ENCODE peak calls at places on chromosomes 13 and 19, in six cellular contexts. One of them, this sample, is unnamed.

GRCh38 chr19:50461066-50461875 is 15.0 kb upstream of the EMC10 start:
- DNase-seq in foreskin fibroblast: peak; percentile 59
- DNase-seq in lower leg skin: peak; percentile 33
- DNase-seq in CD8-positive, alpha-beta T cell: peak; percentile 33
- DNase-seq in A549: peak; percentile 99
- DNase-seq in endothelial cell: peak; percentile 62
- DNase-seq in this sample: no peak

GRCh38 chr13:42992585-42993122 is 613 bp upstream of the EPSTI1 start:
- DNase-seq in A549: no peak
- DNase-seq in CD8-positive, alpha-beta T cell: no peak
- DNase-seq in endothelial cell: no peak
- DNase-seq in lower leg skin: no peak
- DNase-seq in foreskin fibroblast: no peak
- DNase-seq in this sample: no peak

GRCh38 chr13:101935828-101936227 is 466.0 kb downstream of the FGF14 start:
- DNase-seq in foreskin fibroblast: no peak
- DNase-seq in CD8-positive, alpha-beta T cell: no peak
- DNase-seq in endothelial cell: no peak
- DNase-seq in A549: no peak
- DNase-seq in lower leg skin: no peak
- DNase-seq in this sample: no peak

GRCh38 chr19:17455711-17456123 is 5.0 kb downstream of the NXNL1 start:
- DNase-seq in foreskin fibroblast: no peak
- DNase-seq in lower leg skin: no peak
- DNase-seq in CD8-positive, alpha-beta T cell: no peak
- DNase-seq in endothelial cell: peak; percentile 22
- DNase-seq in A549: no peak
- DNase-seq in this sample: no peak

GRCh38 chr19:6676288-6676687 is 6.3 kb upstream of the TNFSF14 start:
- DNase-seq in CD8-positive, alpha-beta T cell: no peak
- DNase-seq in foreskin fibroblast: no peak
- DNase-seq in endothelial cell: no peak
- DNase-seq in lower leg skin: no peak
- DNase-seq in A549: no peak
- DNase-seq in this sample: no peak

GRCh38 chr13:29593605-29594297 is 1.7 kb downstream of the SLC7A1 start:
- DNase-seq in CD8-positive, alpha-beta T cell: no peak
- DNase-seq in foreskin fibroblast: no peak
- DNase-seq in endothelial cell: no peak
- DNase-seq in lower leg skin: no peak
- DNase-seq in A549: no peak
- DNase-seq in this sample: no peak

GRCh38 chr13:47415048-47415447 is 518.2 kb upstream of the HTR2A start:
- DNase-seq in A549: no peak
- DNase-seq in endothelial cell: no peak
- DNase-seq in lower leg skin: no peak
- DNase-seq in CD8-positive, alpha-beta T cell: no peak
- DNase-seq in foreskin fibroblast: no peak
- DNase-seq in this sample: no peak

GRCh38 chr19:38155453-38155852 is 68.6 kb downstream of the DPF1 start:
- DNase-seq in lower leg skin: no peak
- DNase-seq in foreskin fibroblast: no peak
- DNase-seq in A549: no peak
- DNase-seq in endothelial cell: no peak
- DNase-seq in CD8-positive, alpha-beta T cell: no peak
- DNase-seq in this sample: no peak

GRCh38 chr19:57632987-57633831 is at the start of gene ZNF211:
- DNase-seq in A549: peak; percentile 94
- DNase-seq in foreskin fibroblast: peak; percentile 90
- DNase-seq in endothelial cell: peak; percentile 88
- DNase-seq in CD8-positive, alpha-beta T cell: peak; percentile 77
- DNase-seq in lower leg skin: peak; percentile 89
- DNase-seq in this sample: peak; percentile 91

GRCh38 chr19:41521860-41522555 is 54.0 kb upstream of the CEACAM21 start:
- DNase-seq in endothelial cell: peak; percentile 28
- DNase-seq in A549: no peak
- DNase-seq in lower leg skin: no peak
- DNase-seq in CD8-positive, alpha-beta T cell: peak; percentile 24
- DNase-seq in foreskin fibroblast: no peak
- DNase-seq in this sample: no peak

GRCh38 chr13:43786766-43787517 is at the start of gene ENOX1:
- DNase-seq in A549: peak; percentile 13
- DNase-seq in lower leg skin: no peak
- DNase-seq in endothelial cell: peak; percentile 61
- DNase-seq in CD8-positive, alpha-beta T cell: no peak
- DNase-seq in foreskin fibroblast: peak; percentile 72
- DNase-seq in this sample: peak; percentile 46

GRCh38 chr13:110340812-110341444 is 33.8 kb downstream of the COL4A2 start:
- DNase-seq in endothelial cell: peak; percentile 57
- DNase-seq in foreskin fibroblast: peak; percentile 53
- DNase-seq in CD8-positive, alpha-beta T cell: peak; percentile 25
- DNase-seq in A549: no peak
- DNase-seq in lower leg skin: peak; percentile 54
- DNase-seq in this sample: no peak

GRCh38 chr13:35630551-35631275 is 154.2 kb upstream of the MAB21L1 start:
- DNase-seq in A549: peak; percentile 15
- DNase-seq in CD8-positive, alpha-beta T cell: no peak
- DNase-seq in endothelial cell: peak; percentile 10
- DNase-seq in foreskin fibroblast: peak; percentile 50
- DNase-seq in lower leg skin: no peak
- DNase-seq in this sample: no peak

GRCh38 chr13:53191091-53191490 is 162.5 kb downstream of the OLFM4 start:
- DNase-seq in CD8-positive, alpha-beta T cell: no peak
- DNase-seq in A549: no peak
- DNase-seq in lower leg skin: no peak
- DNase-seq in endothelial cell: no peak
- DNase-seq in foreskin fibroblast: no peak
- DNase-seq in this sample: no peak

GRCh38 chr13:29849731-29850212 is 645 bp downstream of the UBL3 start:
- DNase-seq in endothelial cell: peak; percentile 56
- DNase-seq in A549: peak; percentile 32
- DNase-seq in lower leg skin: peak; percentile 67
- DNase-seq in CD8-positive, alpha-beta T cell: no peak
- DNase-seq in foreskin fibroblast: peak; percentile 51
- DNase-seq in this sample: peak; percentile 55

GRCh38 chr13:94323746-94324408 is 155.6 kb downstream of the DCT start:
- DNase-seq in endothelial cell: no peak
- DNase-seq in A549: no peak
- DNase-seq in CD8-positive, alpha-beta T cell: peak; percentile 13
- DNase-seq in lower leg skin: no peak
- DNase-seq in foreskin fibroblast: no peak
- DNase-seq in this sample: no peak

GRCh38 chr19:2394054-2394668 is 33.2 kb downstream of the TIMM13 start:
- DNase-seq in A549: no peak
- DNase-seq in endothelial cell: no peak
- DNase-seq in foreskin fibroblast: no peak
- DNase-seq in lower leg skin: no peak
- DNase-seq in CD8-positive, alpha-beta T cell: no peak
- DNase-seq in this sample: no peak

GRCh38 chr13:31032574-31033095 is 100.2 kb downstream of the TEX26 start:
- DNase-seq in endothelial cell: no peak
- DNase-seq in CD8-positive, alpha-beta T cell: no peak
- DNase-seq in foreskin fibroblast: no peak
- DNase-seq in lower leg skin: no peak
- DNase-seq in A549: no peak
- DNase-seq in this sample: no peak

GRCh38 chr19:5738423-5738822 is 18.0 kb downstream of the CATSPERD start:
- DNase-seq in CD8-positive, alpha-beta T cell: no peak
- DNase-seq in A549: no peak
- DNase-seq in endothelial cell: no peak
- DNase-seq in foreskin fibroblast: no peak
- DNase-seq in lower leg skin: no peak
- DNase-seq in this sample: no peak

GRCh38 chr13:98285852-98286594 is 109.0 kb upstream of the RNF113B start:
- DNase-seq in foreskin fibroblast: no peak
- DNase-seq in CD8-positive, alpha-beta T cell: no peak
- DNase-seq in lower leg skin: no peak
- DNase-seq in endothelial cell: no peak
- DNase-seq in A549: no peak
- DNase-seq in this sample: no peak

GRCh38 chr13:75186384-75186783 is 295.6 kb downstream of the TBC1D4 start:
- DNase-seq in lower leg skin: no peak
- DNase-seq in CD8-positive, alpha-beta T cell: no peak
- DNase-seq in foreskin fibroblast: no peak
- DNase-seq in A549: no peak
- DNase-seq in endothelial cell: no peak
- DNase-seq in this sample: no peak

DNA sequence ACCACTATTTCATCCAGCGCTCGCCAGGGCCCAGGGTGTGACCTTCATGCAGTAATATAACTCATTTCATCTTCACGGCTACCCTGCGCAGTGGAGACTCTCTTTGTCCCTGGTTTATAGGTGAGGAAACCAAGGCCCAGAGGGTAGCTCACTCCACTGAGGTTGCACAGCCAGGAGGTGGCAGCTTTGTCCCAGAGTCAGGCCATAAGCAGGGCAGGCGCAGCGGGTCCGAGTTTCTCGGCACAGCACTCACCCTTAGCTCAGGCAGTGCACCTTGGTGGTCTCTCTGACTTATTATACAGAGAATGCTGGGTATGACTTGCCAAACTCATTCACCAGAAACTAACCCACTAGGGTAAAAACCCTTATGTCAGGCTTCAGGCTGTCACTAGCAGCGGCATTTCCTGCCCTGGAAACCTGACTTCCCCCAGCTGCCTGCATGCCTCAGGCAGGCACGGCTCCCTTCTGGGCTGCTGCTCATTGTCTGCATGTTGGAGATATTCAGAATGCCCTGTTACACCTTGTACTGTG is 24.5 kb downstream of the PPP5C start:
- DNase-seq in A549: no peak
- DNase-seq in foreskin fibroblast: no peak
- DNase-seq in lower leg skin: no peak
- DNase-seq in endothelial cell: peak; percentile 52
- DNase-seq in CD8-positive, alpha-beta T cell: no peak
- DNase-seq in this sample: no peak
- TF ChIP-seq CTCF in A549: no peak
- TF ChIP-seq CTCF in foreskin fibroblast: no peak
- TF ChIP-seq CTCF in lower leg skin: no peak
- TF ChIP-seq CTCF in endothelial cell: no peak
- TF ChIP-seq CTCF in CD8-positive, alpha-beta T cell: no peak
- TF ChIP-seq CTCF in this sample: no peak

DNA sequence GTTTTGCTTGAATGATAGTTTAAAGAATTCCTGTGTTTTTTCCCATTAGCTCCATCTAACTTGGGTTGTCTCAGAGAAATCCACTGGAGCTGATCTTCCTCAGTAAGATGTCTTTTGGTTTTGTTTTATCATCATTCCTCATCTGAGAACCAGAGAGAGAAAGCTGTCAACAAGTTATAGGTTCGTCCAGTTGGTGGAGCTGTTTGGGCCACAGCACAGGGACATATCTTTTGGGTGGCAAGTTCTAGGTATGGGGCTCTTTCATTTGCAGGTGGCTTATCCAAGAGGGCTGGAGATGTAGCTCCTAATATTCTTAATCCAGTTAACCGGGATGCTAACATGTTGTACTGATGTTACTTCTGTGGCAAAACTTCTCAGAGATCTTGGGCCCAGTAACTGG is 174.2 kb downstream of the KCNRG start:
- DNase-seq in A549: no peak
- DNase-seq in foreskin fibroblast: no peak
- DNase-seq in endothelial cell: no peak
- DNase-seq in lower leg skin: no peak
- DNase-seq in CD8-positive, alpha-beta T cell: no peak
- DNase-seq in this sample: no peak
- TF ChIP-seq CTCF in A549: no peak
- TF ChIP-seq CTCF in foreskin fibroblast: no peak
- TF ChIP-seq CTCF in endothelial cell: no peak
- TF ChIP-seq CTCF in lower leg skin: no peak
- TF ChIP-seq CTCF in CD8-positive, alpha-beta T cell: no peak
- TF ChIP-seq CTCF in this sample: no peak

DNA sequence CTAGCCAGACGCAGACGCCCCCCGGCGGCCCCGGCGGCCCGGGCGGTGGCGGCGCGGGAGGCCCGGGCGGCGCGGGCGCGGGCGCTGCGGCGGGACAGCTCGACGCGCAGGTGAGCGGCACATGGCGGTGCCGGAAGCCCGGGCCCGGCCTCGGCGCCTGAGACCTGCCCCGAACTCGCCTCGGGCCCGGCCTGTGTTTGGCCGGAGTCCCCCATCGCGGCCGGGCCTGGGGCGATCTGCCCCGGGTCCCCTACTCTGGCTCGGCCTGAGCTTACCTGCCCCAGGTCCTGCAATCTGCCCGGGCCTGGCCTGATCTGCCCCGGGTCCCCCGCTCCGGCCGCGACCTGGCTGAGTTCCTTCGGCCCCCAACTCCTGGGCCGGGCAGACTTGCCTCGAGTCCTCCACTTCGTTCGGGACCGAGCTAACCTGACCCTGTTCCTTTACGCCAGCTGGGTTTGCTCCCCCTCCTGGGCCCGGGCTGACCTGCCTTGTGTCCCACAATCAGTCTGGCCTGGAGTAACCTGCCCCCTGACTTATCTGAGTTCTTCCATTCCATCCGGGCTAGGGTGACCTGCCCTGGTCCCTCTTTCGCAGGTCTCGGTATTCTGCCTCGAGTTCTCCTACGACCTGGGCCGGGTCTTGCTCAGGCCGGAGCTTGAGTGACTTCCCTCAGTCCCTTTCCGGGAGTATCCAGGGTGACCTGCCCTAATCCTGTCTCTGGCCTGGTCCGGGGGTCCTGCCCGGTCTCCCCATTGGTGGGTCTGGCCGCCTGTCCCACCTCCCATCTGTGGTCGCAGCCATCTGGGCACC is 777 bp downstream of the UPF1 start:
- DNase-seq in lower leg skin: no peak
- DNase-seq in CD8-positive, alpha-beta T cell: no peak
- DNase-seq in A549: peak; percentile 25
- DNase-seq in foreskin fibroblast: no peak
- DNase-seq in endothelial cell: peak; percentile 37
- DNase-seq in this sample: no peak
- TF ChIP-seq CTCF in lower leg skin: no peak
- TF ChIP-seq CTCF in CD8-positive, alpha-beta T cell: no peak
- TF ChIP-seq CTCF in A549: no peak
- TF ChIP-seq CTCF in foreskin fibroblast: peak; percentile 27
- TF ChIP-seq CTCF in endothelial cell: no peak
- TF ChIP-seq CTCF in this sample: no peak

DNA sequence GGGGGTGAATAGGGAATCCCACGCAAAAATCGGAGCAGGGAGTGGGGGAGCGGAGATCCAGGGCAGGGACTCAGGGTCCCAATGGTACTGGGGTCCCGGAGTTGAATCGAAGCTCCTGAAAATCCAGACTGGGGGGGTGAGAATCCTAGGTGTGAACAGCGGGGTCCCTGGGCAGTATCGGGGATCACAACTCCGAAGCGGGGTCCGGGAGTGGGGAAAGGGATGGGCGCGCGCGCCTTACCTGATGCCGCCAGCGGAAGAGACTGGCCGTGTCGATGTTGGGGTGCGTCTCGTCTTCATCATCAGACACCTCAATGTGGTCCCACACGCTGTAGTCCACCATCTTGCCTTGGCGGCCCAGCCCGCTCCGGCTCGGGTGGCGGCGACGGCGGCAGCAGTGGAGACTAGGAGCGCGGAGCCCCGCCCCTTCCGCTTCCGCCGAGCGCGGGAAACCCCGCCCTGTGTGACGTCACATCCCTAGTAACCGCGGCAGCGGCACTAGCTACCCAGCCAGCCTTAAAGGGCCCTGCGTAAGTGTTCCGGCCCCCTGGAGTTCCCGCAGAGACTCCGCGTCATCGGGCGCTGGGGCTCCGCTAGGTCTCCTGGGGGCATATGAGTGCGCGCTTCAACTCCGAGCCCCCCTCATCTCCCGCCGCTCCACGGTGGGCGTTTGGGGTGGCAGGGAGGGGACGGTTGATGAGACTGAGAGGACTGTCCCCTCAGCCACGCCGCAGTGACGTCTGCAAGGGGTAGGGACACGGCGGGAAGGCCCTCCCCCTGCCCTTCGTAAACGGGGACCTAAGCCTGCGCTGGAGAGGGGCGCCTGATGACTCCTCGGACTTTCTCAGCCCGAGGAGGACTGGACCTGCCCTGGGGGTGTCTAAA is at the start of gene CDC37:
- DNase-seq in endothelial cell: peak; percentile 98
- DNase-seq in lower leg skin: peak; percentile 95
- DNase-seq in CD8-positive, alpha-beta T cell: peak; percentile 98
- DNase-seq in A549: peak; percentile 93
- DNase-seq in foreskin fibroblast: peak; percentile 96
- DNase-seq in this sample: peak; percentile 99
- TF ChIP-seq CTCF in endothelial cell: no peak
- TF ChIP-seq CTCF in lower leg skin: no peak
- TF ChIP-seq CTCF in CD8-positive, alpha-beta T cell: no peak
- TF ChIP-seq CTCF in A549: no peak
- TF ChIP-seq CTCF in foreskin fibroblast: no peak
- TF ChIP-seq CTCF in this sample: no peak

This sample was measured in mesothelial cell of epicardium.